ENCODE peak calls at places on chromosomes 12 and 14, in seven cellular contexts. Y, R, E, L, K, T and P are unnamed samples.

GRCh38 chr12:75315518-75315917 is 14.6 kb downstream of the CAPS2 start:
- DNase-seq in E (no peak), R (no peak), T (no peak), K (no peak), Y (no peak), L (no peak), P (no peak)

GRCh38 chr14:91154851-91155625 is 41.2 kb downstream of the DGLUCY start:
- DNase-seq in T (peak; percentile 53), Y (no peak), R (peak; percentile 42), E (no peak), L (peak; percentile 54), K (no peak), P (peak; percentile 74)

GRCh38 chr12:95057431-95057830 is 16.0 kb downstream of the NR2C1 start:
- DNase-seq in T (no peak), E (no peak), Y (no peak), R (no peak), K (no peak), L (no peak), P (no peak)

GRCh38 chr14:51563560-51563959 is 88.2 kb upstream of the FRMD6 start:
- DNase-seq in E (no peak), T (no peak), L (no peak), R (no peak), K (no peak), Y (no peak), P (no peak)

GRCh38 chr12:77943466-77943865 is 112.8 kb downstream of the NAV3 start:
- DNase-seq in E (no peak), Y (no peak), T (no peak), K (no peak), R (no peak), L (no peak), P (no peak)

GRCh38 chr14:101632520-101632919 is 71.2 kb downstream of the DIO3 start:
- DNase-seq in Y (no peak), E (no peak), K (no peak), T (no peak), L (no peak), R (no peak), P (no peak)

GRCh38 chr14:24037658-24038037 is 14.2 kb upstream of the CARMIL3 start:
- DNase-seq in Y (no peak), R (no peak), L (peak; percentile 62), E (peak; percentile 46), K (no peak), T (no peak), P (no peak)

GRCh38 chr12:41967668-41968649 is 176.7 kb downstream of the GXYLT1 start:
- DNase-seq in T (peak; percentile 41), Y (no peak), K (no peak), R (no peak), E (no peak), L (no peak), P (no peak)

GRCh38 chr12:16588812-16589211 is 17.1 kb downstream of the LMO3 start:
- DNase-seq in T (no peak), Y (no peak), E (no peak), R (no peak), L (no peak), K (no peak), P (no peak)

GRCh38 chr12:77686760-77687159 is 143.9 kb upstream of the NAV3 start:
- DNase-seq in R (no peak), L (no peak), T (peak; percentile 9), Y (no peak), K (no peak), E (no peak), P (no peak)

GRCh38 chr14:38357557-38357956 is 101.7 kb upstream of the CLEC14A start:
- DNase-seq in R (no peak), Y (no peak), K (no peak), E (no peak), T (no peak), L (no peak), P (no peak)

GRCh38 chr12:95337176-95337575 is 119.6 kb downstream of the VEZT start:
- DNase-seq in Y (no peak), R (no peak), T (no peak), L (no peak), E (no peak), K (no peak), P (no peak)

GRCh38 chr12:1595690-1596347 is 1.4 kb upstream of the FBXL14 start:
- DNase-seq in L (no peak), E (no peak), K (no peak), R (no peak), Y (no peak), T (no peak), P (no peak)

GRCh38 chr14:81366259-81366658 is 33.9 kb downstream of the STON2 start:
- DNase-seq in K (no peak), Y (no peak), L (no peak), E (no peak), T (no peak), R (no peak), P (no peak)

GRCh38 chr12:124667671-124668337 is 100.4 kb upstream of the NCOR2 start:
- DNase-seq in Y (no peak), L (no peak), K (no peak), R (no peak), T (no peak), E (no peak), P (no peak)

GRCh38 chr12:44077293-44077692 is 241.4 kb downstream of the TMEM117 start:
- DNase-seq in T (no peak), E (no peak), Y (no peak), L (no peak), K (no peak), R (no peak), P (no peak)

GRCh38 chr12:92621833-92622232 is 81.0 kb upstream of the PLEKHG7 start:
- DNase-seq in Y (no peak), E (no peak), L (no peak), T (no peak), K (no peak), R (no peak), P (no peak)

GRCh38 chr12:8989425-8989824 is at the start of gene KLRG1:
- DNase-seq in R (no peak), E (no peak), K (no peak), L (no peak), Y (no peak), T (no peak), P (no peak)

GRCh38 chr12:83945871-83946270 is 966.7 kb downstream of the SLC6A15 start:
- DNase-seq in T (no peak), K (no peak), R (no peak), Y (no peak), E (no peak), L (no peak), P (no peak)

GRCh38 chr12:26125451-26126339 is 858 bp upstream of the BHLHE41 start:
- DNase-seq in Y (peak; percentile 66), T (peak; percentile 82), E (peak; percentile 87), K (peak; percentile 76), R (peak; percentile 80), L (peak; percentile 82), P (peak; percentile 90)

GRCh38 chr14:96002511-96002884 is 36.7 kb upstream of the C14orf132 start:
- DNase-seq in K (no peak), E (no peak), L (peak; percentile 24), Y (no peak), T (no peak), R (no peak), P (no peak)

GRCh38 chr12:121580959-121581680 is at the start of gene KDM2B:
- DNase-seq in L (no peak), K (peak; percentile 21), R (peak; percentile 23), Y (no peak), T (peak; percentile 68), E (no peak), P (peak; percentile 43)

GRCh38 chr14:53127151-53127550 is 26.0 kb downstream of the DDHD1 start:
- DNase-seq in K (no peak), L (no peak), E (no peak), R (no peak), Y (no peak), T (no peak), P (no peak)

DNA sequence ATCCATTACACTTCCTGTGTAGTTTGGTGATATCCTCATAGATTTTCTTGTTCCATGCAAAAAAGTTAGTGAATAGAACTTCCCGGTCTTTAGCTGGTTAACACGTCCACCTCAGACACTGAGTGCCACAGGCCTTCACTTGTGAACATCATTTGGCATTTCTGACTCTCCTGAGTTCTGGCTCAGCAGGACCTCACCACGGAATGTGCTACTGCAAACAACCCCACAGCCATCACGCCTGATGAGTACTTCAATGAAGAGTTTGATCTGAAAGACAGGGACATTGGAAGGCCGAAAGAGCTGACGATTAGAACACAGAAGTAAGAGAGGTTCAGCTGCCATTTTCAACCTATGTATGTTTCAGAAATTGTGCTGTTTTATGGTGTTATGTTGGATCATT is 20.0 kb downstream of the C12orf76 start:
- DNase-seq in R (no peak), T (no peak), E (no peak), K (no peak), Y (no peak), L (no peak), P (no peak)
- H3K36me3 ChIP-seq in R (no peaks in the 10 kb centered on the region), T (peaks cover 29% of the 10 kb centered on the region), E (peaks cover 82% of the 10 kb centered on the region), K (peaks cover 68% of the 10 kb centered on the region), Y (peaks cover 78% of the 10 kb centered on the region), L (peaks cover 6% of the 10 kb centered on the region), P (no peaks in the 10 kb centered on the region)

GRCh38 chr14:46661728-46662127 is 10.1 kb upstream of the RPL10L start:
- DNase-seq in K (no peak), T (no peak), Y (no peak), R (no peak), E (no peak), L (peak; percentile 32), P (no peak)
- TF ChIP-seq CTCF in K (no peak), T (no peak), Y (peak; percentile 53), R (no peak), E (no peak), L (peak; percentile 70), P (no peak)

GRCh38 chr12:12612403-12612802 is 727 bp downstream of the CREBL2 start:
- DNase-seq in T (peak; percentile 63), E (no peak), K (no peak), R (no peak), L (no peak), Y (no peak), P (peak; percentile 30)

GRCh38 chr12:12613334-12613733 is 1.7 kb downstream of the CREBL2 start:
- DNase-seq in L (no peak), R (no peak), E (no peak), T (no peak), K (no peak), Y (no peak), P (no peak)

GRCh38 chr12:12610711-12611110 is 965 bp upstream of the CREBL2 start:
- DNase-seq in E (no peak), T (no peak), L (no peak), Y (no peak), K (no peak), R (no peak), P (no peak)

GRCh38 chr12:12609692-12610091 is 2.0 kb upstream of the CREBL2 start:
- DNase-seq in R (no peak), E (no peak), T (no peak), Y (no peak), L (no peak), K (no peak), P (no peak)

GRCh38 chr12:12611512-12612306 is at the start of gene CREBL2:
- DNase-seq in Y (peak; percentile 61), L (peak; percentile 94), K (peak; percentile 94), T (peak; percentile 97), R (peak; percentile 96), E (peak; percentile 96), P (peak; percentile 98)
- H3K36me3 ChIP-seq in Y (no peaks in the 10 kb centered on the region), L (no peaks in the 10 kb centered on the region), K (no peaks in the 10 kb centered on the region), T (no peaks in the 10 kb centered on the region), R (no peaks in the 10 kb centered on the region), E (no peaks in the 10 kb centered on the region), P (no peaks in the 10 kb centered on the region)

DNA sequence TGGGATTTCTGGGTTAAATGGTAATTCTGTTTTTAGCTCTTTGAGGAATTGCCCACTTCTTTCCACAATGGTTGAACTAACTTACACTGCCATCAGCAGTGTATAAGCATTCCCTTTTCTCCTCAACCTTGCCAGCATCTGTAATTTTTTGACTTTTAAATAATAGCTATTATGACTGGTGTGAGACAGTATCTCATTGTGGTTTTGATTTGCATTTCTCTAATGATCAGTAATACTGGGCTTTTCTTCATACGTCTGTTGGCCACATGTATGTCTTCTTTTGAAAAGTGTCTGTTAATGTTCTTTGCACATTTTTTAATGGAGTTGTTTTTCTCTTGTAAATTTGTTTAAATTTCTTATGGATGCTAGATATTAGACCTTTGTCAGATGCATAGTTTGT is 323.7 kb downstream of the CCDC91 start:
- DNase-seq in L (no peak), E (no peak), T (no peak), Y (no peak), K (no peak), R (no peak), P (no peak)
- TF ChIP-seq CTCF in L (no peak), E (no peak), T (no peak), Y (no peak), K (no peak), R (no peak), P (no peak)